ENCODE peak calls at places on chromosome 5, in four cellular contexts. M is mucosa of descending colon, C is adrenal gland, I is WTC11. G is an unnamed sample.

GRCh38 chr5:39256472-39256871 is 37.1 kb upstream of the FYB1 start:
- DNase-seq in C (no peak), I (no peak), M (peak), G (no peak)

GRCh38 chr5:176776916-176777315 is 33.4 kb upstream of the UNC5A start:
- DNase-seq in M (no peak), I (no peak), C (no peak), G (peak)

GRCh38 chr5:573976-574375 is 38.2 kb upstream of the CEP72 start:
- DNase-seq in C (no peak), I (no peak), M (no peak), G (peak)

GRCh38 chr5:38846379-38846967 is 661 bp downstream of the OSMR start:
- DNase-seq in M (no peak), C (peak), I (peak), G (no peak)

GRCh38 chr5:170028124-170028523 is 47.8 kb upstream of the INSYN2B start:
- DNase-seq in I (no peak), C (no peak), M (no peak), G (no peak)

GRCh38 chr5:176870110-176870591 is 29.0 kb downstream of the HK3 start:
- DNase-seq in C (peak), I (peak), M (peak), G (no peak)

GRCh38 chr5:147403659-147404640 is 105.9 kb downstream of the DPYSL3 start:
- DNase-seq in I (no peak), C (peak), M (peak), G (no peak)

GRCh38 chr5:149001154-149001553 is 61.7 kb downstream of the SH3TC2 start:
- DNase-seq in C (no peak), M (no peak), I (no peak), G (no peak)

GRCh38 chr5:67061511-67061910 is 135.1 kb downstream of the CD180 start:
- DNase-seq in I (no peak), M (no peak), C (no peak), G (no peak)

GRCh38 chr5:135828793-135829150 is 5.7 kb upstream of the SLC25A48 start:
- DNase-seq in C (no peak), I (no peak), M (no peak), G (no peak)

GRCh38 chr5:142817961-142818431 is 47.8 kb downstream of the ARHGAP26 start:
- DNase-seq in C (no peak), M (peak), I (no peak), G (no peak)

GRCh38 chr5:137563646-137564474 is 64.7 kb upstream of the SPOCK1 start:
- DNase-seq in M (no peak), I (no peak), C (no peak), G (no peak)

GRCh38 chr5:54758038-54758437 is 227.4 kb downstream of the ESM1 start:
- DNase-seq in M (no peak), C (no peak), I (no peak), G (no peak)

GRCh38 chr5:174045470-174046025 is at the start of gene NSG2:
- DNase-seq in I (peak), M (peak), C (peak), G (peak)

GRCh38 chr5:156888520-156888919 is 38.4 kb downstream of the PPP1R2B start:
- DNase-seq in M (peak), C (no peak), I (no peak), G (no peak)

GRCh38 chr5:95417971-95418370 is 26.8 kb downstream of the FAM81B start:
- DNase-seq in I (no peak), M (no peak), C (no peak), G (no peak)

GRCh38 chr5:137822158-137822764 is 45.4 kb upstream of the MYOT start:
- DNase-seq in I (peak), C (peak), M (peak), G (no peak)

GRCh38 chr5:109826426-109826825 is 136.7 kb downstream of the MAN2A1 start:
- DNase-seq in I (no peak), C (no peak), M (no peak), G (no peak)

GRCh38 chr5:77145666-77146065 is 58.6 kb upstream of the ZBED3 start:
- DNase-seq in M (no peak), I (no peak), C (no peak), G (no peak)

GRCh38 chr5:5293029-5293428 is 129.4 kb upstream of the ICE1 start:
- DNase-seq in C (no peak), M (no peak), I (no peak), G (no peak)

GRCh38 chr5:81755320-81755719 is 4.4 kb upstream of the SSBP2 start:
- DNase-seq in C (peak), M (peak), I (peak), G (no peak)

GRCh38 chr5:56480305-56481146 is 247.4 kb upstream of the ANKRD55 start:
- DNase-seq in C (peak), I (peak), M (peak), G (no peak)

GRCh38 chr5:78060421-78060820 is 234.1 kb downstream of the AP3B1 start:
- DNase-seq in C (no peak), M (no peak), I (no peak), G (no peak)

GRCh38 chr5:109866051-109866450 is 176.3 kb downstream of the MAN2A1 start:
- DNase-seq in C (no peak), M (no peak), I (no peak), G (no peak)

GRCh38 chr5:172678902-172679301 is 37.8 kb downstream of the NEURL1B start:
- DNase-seq in C (peak), M (peak), I (no peak), G (no peak)

GRCh38 chr5:125134216-125135081 is 388.0 kb upstream of the ZNF608 start:
- DNase-seq in C (no peak), I (no peak), M (no peak), G (no peak)

GRCh38 chr5:59124983-59125960 is 542.4 kb downstream of the RAB3C start:
- DNase-seq in C (no peak), I (peak), M (no peak), G (no peak)

GRCh38 chr5:180799902-180800801 is 2.5 kb downstream of the MGAT1 start:
- DNase-seq in C (no peak), I (no peak), M (no peak), G (no peak)

GRCh38 chr5:64286381-64286780 is 120.7 kb downstream of the RNF180 start:
- DNase-seq in M (no peak), C (no peak), I (no peak), G (no peak)
- TF ChIP-seq CTCF in M (no peak), C (no peak), I (no peak), G (no peak)

GRCh38 chr5:169003721-169004481 is 297.0 kb downstream of the SLIT3 start:
- DNase-seq in I (peak), C (peak), M (peak), G (no peak)
- TF ChIP-seq CTCF in I (no peak), C (no peak), M (no peak), G (peak)

DNA sequence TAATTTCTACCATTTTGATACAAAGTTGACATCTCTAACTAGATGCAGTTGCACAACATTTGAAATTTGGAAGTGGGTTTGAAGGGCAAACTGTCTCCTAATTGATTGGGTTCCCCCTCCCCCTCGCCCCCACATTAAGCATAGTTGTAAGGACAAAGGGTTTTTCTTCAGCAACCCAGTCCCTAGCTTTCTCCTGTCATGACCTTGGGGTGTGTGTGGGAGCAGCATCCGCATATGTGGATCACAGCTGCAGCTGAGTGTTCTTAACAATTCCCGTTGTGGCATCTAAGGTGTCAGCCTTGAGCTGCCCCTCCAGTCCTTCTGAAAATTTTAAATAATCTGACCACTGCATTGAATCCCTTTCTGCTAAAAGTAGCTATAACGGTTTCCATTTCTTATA is 141.3 kb upstream of the CDH10 start:
- DNase-seq in M (no peak), I (peak), C (no peak), G (no peak)
- TF ChIP-seq CTCF in M (no peak), I (no peak), C (no peak), G (no peak)

DNA sequence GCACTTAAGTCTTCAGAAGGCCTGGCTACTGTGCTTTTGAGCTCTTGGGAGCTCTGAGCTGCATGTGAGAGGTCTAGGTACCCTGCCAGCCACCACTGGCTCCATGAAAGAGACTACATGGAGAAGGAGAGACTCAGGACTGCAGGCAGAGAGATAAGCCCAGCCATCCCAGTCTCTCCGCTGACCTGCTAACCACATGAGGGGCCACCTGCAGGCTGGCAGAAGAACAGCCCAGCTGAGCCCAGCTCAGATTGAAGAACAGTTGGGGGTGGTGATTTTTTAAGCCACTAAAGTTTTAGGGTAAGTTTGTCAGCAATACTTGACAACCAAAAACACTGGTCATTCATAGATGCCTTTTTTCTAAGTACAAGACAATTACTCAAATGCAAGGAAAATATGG is 205.0 kb upstream of the PRDM9 start:
- DNase-seq in M (no peak), C (no peak), I (no peak), G (no peak)
- TF ChIP-seq CTCF in M (no peak), C (no peak), I (no peak), G (no peak)

GRCh38 chr5:139091439-139092156 is 106.6 kb downstream of the SIL1 start:
- DNase-seq in C (peak), I (no peak), M (peak), G (no peak)
- TF ChIP-seq CTCF in C (peak), I (peak), M (no peak), G (peak)

GRCh38 chr5:92841604-92842155 is 739.3 kb downstream of the NR2F1-AS1 start:
- DNase-seq in I (no peak), C (no peak), M (no peak), G (no peak)

GRCh38 chr5:92836861-92837755 is 743.9 kb downstream of the NR2F1-AS1 start:
- DNase-seq in I (no peak), C (no peak), M (no peak), G (no peak)

GRCh38 chr5:92835712-92836111 is 745.3 kb downstream of the NR2F1-AS1 start:
- DNase-seq in C (no peak), M (no peak), I (no peak), G (no peak)

GRCh38 chr5:92838253-92838652 is 742.8 kb downstream of the NR2F1-AS1 start:
- DNase-seq in I (no peak), M (peak), C (no peak), G (no peak)
- TF ChIP-seq CTCF in I (no peak), M (no peak), C (no peak), G (peak)

DNA sequence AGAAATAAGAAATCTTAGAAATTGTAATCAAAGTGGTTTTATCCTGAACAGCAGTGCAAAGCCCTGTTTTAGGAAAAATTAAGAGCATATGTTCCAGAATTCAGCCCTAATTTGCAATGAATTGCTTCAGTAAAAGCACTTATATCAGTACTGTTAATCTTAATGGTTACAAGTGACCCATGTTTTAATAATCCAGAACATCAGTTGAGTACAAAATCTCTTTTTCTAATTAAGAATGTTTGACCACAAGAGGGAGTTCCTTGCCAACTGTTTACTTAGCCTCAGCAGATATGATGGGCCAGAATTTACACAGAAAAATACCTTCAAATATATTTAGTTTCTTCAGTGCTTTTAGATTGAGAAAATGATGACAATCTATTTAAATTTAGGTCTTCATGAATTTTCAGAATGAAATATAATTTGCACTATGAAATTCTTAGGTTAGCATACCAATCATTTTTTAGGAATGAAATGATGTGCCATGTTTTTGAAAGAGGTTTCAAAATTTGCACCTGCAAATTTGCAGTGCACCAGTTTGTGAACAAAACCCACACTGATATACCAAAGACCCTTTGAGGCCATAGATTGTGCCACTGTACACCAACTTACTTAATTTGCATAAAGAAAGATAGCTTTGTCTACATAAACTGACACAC is 926.3 kb upstream of the ARRDC3 start:
- DNase-seq in C (no peak), I (no peak), M (no peak), G (no peak)
- TF ChIP-seq CTCF in C (peak), I (no peak), M (no peak), G (peak)

DNA sequence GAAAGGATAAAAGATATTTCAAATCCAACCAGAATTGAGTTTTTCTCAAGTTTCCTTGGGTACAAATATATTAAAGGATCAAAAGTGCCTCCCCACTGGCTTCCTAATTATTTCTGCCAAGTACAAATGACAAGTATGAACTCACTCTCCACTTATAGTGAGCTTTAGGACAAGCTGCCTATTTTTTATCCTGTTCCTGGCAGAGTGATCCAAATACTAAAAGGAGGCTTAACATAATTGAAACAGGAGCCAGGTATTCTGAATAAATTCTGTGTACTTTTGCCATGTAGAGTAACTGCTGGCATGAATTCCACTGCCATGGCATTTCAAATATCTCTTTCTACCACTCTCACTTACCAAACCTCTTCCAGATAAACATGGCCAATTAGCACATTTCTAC is 171.1 kb downstream of the EPB41L4A start:
- DNase-seq in C (no peak), I (no peak), M (no peak), G (no peak)
- TF ChIP-seq CTCF in C (no peak), I (no peak), M (no peak), G (no peak)